ENCODE peak calls at places on chromosomes 1 and 21, in six cellular contexts. E, G, X, K, D and Q are unnamed samples.
A peak's percentile ranks its signal among the peaks of the same experiment; 100 is the strongest.

GRCh38 chr1:5720484-5720883 is 271.7 kb downstream of the NPHP4 start:
- DNase-seq in D (no peak), E (no peak), G (no peak), X (no peak), K (no peak), Q (no peak)

GRCh38 chr21:34770581-34770980 is 101.8 kb downstream of the CLIC6 start:
- DNase-seq in E (no peak), G (no peak), X (no peak), K (no peak), D (no peak), Q (no peak)

GRCh38 chr21:44932366-44933181 is 7.3 kb upstream of the SLX9 start:
- DNase-seq in X (no peak), K (peak; percentile 55), E (no peak), G (peak; percentile 54), D (no peak), Q (peak; percentile 35)

GRCh38 chr1:71542155-71542554 is 461.3 kb upstream of the ZRANB2 start:
- DNase-seq in K (no peak), D (no peak), X (no peak), E (no peak), G (no peak), Q (no peak)

GRCh38 chr1:185144233-185144632 is 12.5 kb downstream of the TRMT1L start:
- DNase-seq in E (no peak), K (peak; percentile 47), G (no peak), X (no peak), D (no peak), Q (peak; percentile 18)

GRCh38 chr1:156816561-156817328 is at the start of gene SH2D2A:
- DNase-seq in X (peak; percentile 40), D (no peak), E (no peak), G (peak; percentile 74), K (peak; percentile 52), Q (peak; percentile 36)

GRCh38 chr1:154843913-154844681 is 26.0 kb downstream of the KCNN3 start:
- DNase-seq in K (no peak), X (no peak), D (no peak), G (no peak), E (peak; percentile 31), Q (no peak)

GRCh38 chr1:50880373-50880772 is 79.7 kb downstream of the FAF1 start:
- DNase-seq in G (no peak), E (no peak), D (no peak), K (no peak), X (peak; percentile 25), Q (no peak)

GRCh38 chr1:108916788-108917187 is 40.0 kb downstream of the GPSM2 start:
- DNase-seq in G (no peak), K (no peak), E (no peak), D (no peak), X (no peak), Q (no peak)

GRCh38 chr1:156465747-156466365 is 34.7 kb downstream of the MEF2D start:
- DNase-seq in X (no peak), D (no peak), K (peak; percentile 41), G (no peak), E (no peak), Q (no peak)

GRCh38 chr1:85846706-85847105 is 138.5 kb upstream of the ZNHIT6 start:
- DNase-seq in D (no peak), X (no peak), E (no peak), K (no peak), G (no peak), Q (no peak)

GRCh38 chr21:17613242-17613676 is 558 bp upstream of the BTG3 start:
- DNase-seq in E (peak; percentile 17), D (peak; percentile 42), G (peak; percentile 42), X (peak; percentile 47), K (peak; percentile 19), Q (no peak)

GRCh38 chr1:41360074-41361027 is 883 bp upstream of the FOXO6 start:
- DNase-seq in K (no peak), E (no peak), D (no peak), G (peak; percentile 50), X (no peak), Q (no peak)

GRCh38 chr1:36323636-36324321 is at the start of gene EVA1B:
- DNase-seq in K (peak; percentile 80), G (peak; percentile 66), E (no peak), X (peak; percentile 71), D (no peak), Q (peak; percentile 93)

GRCh38 chr1:172742599-172743500 is 83.9 kb downstream of the FASLG start:
- DNase-seq in E (no peak), K (peak; percentile 66), D (no peak), G (no peak), X (no peak), Q (peak; percentile 26)

GRCh38 chr1:219422811-219423598 is 189.9 kb downstream of the ZC3H11B start:
- DNase-seq in G (no peak), E (no peak), K (no peak), D (no peak), X (no peak), Q (no peak)

GRCh38 chr1:160862151-160863061 is at the start of gene CD244:
- DNase-seq in G (peak; percentile 45), E (no peak), X (no peak), D (no peak), K (no peak), Q (no peak)

GRCh38 chr1:58939146-58939545 is 155.3 kb upstream of the JUN start:
- DNase-seq in E (no peak), G (no peak), D (no peak), X (no peak), K (no peak), Q (no peak)

GRCh38 chr1:18373882-18374493 is 106.7 kb upstream of the KLHDC7A start:
- DNase-seq in G (peak; percentile 43), E (peak; percentile 79), K (no peak), D (no peak), X (no peak), Q (no peak)

GRCh38 chr21:42586406-42586805 is 67.0 kb upstream of the PDE9A start:
- DNase-seq in D (no peak), K (no peak), X (no peak), G (no peak), E (no peak), Q (no peak)

GRCh38 chr1:72780212-72780611 is 497.9 kb upstream of the NEGR1 start:
- DNase-seq in G (no peak), X (no peak), E (no peak), K (no peak), D (no peak), Q (no peak)

GRCh38 chr1:43732132-43732531 is 24.8 kb downstream of the ST3GAL3 start:
- DNase-seq in X (no peak), D (no peak), G (no peak), K (no peak), E (no peak), Q (no peak)

GRCh38 chr1:16162163-16162822 is 6.4 kb upstream of the EPHA2 start:
- DNase-seq in D (no peak), E (no peak), G (peak; percentile 66), X (no peak), K (no peak), Q (no peak)

GRCh38 chr1:37630426-37631038 is 4.2 kb downstream of the RSPO1 start:
- DNase-seq in D (no peak), G (no peak), E (no peak), X (no peak), K (no peak), Q (no peak)

GRCh38 chr1:228939001-228939691 is 203.9 kb downstream of the RHOU start:
- DNase-seq in K (no peak), D (no peak), E (no peak), G (no peak), X (no peak), Q (no peak)

GRCh38 chr1:78070758-78071157 is 25.0 kb downstream of the GIPC2 start:
- DNase-seq in X (no peak), K (peak; percentile 80), G (no peak), D (no peak), E (no peak), Q (no peak)